ENCODE peak calls at places on chromosomes 13 and 19, in four cellular contexts. Y, T, I and N are unnamed samples.

GRCh38 chr13:49517461-49517860 is 21.7 kb downstream of the PHF11 start:
- DNase-seq in Y (no peak), I (peak), T (no peak), N (no peak)

GRCh38 chr13:113566227-113566561 is 18.4 kb upstream of the TFDP1 start:
- DNase-seq in I (no peak), T (no peak), Y (no peak), N (no peak)

GRCh38 chr13:20814224-20814910 is 40.6 kb upstream of the EEF1AKMT1 start:
- DNase-seq in I (no peak), Y (peak), T (no peak), N (no peak)

GRCh38 chr19:8085606-8086464 is 33.3 kb downstream of the CCL25 start:
- DNase-seq in T (no peak), Y (no peak), I (no peak), N (peak)

GRCh38 chr13:111139874-111140561 is 24.9 kb downstream of the ARHGEF7 start:
- DNase-seq in Y (no peak), T (no peak), I (no peak), N (no peak)

GRCh38 chr13:48476215-48476614 is 56.7 kb downstream of the RCBTB2 start:
- DNase-seq in Y (no peak), I (no peak), T (no peak), N (no peak)

GRCh38 chr13:107099661-107100060 is 531.7 kb upstream of the ARGLU1 start:
- DNase-seq in Y (no peak), T (no peak), I (no peak), N (no peak)

GRCh38 chr19:16737909-16738308 is 18.3 kb downstream of the NWD1 start:
- DNase-seq in I (no peak), Y (no peak), T (no peak), N (no peak)

GRCh38 chr19:49758292-49758691 is 4.8 kb downstream of the TSKS start:
- DNase-seq in Y (no peak), T (no peak), I (no peak), N (no peak)

GRCh38 chr19:46471116-46471733 is at the start of gene PNMA8A:
- DNase-seq in Y (no peak), T (no peak), I (peak), N (no peak)

GRCh38 chr19:49151339-49152217 is 3.6 kb downstream of the HRC start:
- DNase-seq in T (no peak), I (no peak), Y (no peak), N (peak)

GRCh38 chr13:40272776-40273139 is 393.7 kb downstream of the FOXO1 start:
- DNase-seq in Y (no peak), I (no peak), T (no peak), N (no peak)

GRCh38 chr13:109500146-109500773 is 286.1 kb downstream of the IRS2 start:
- DNase-seq in Y (no peak), T (no peak), I (no peak), N (no peak)